ENCODE peak calls at places on chromosomes 7 and 10, in five cellular contexts. One of them, this sample, is unnamed.

GRCh38 chr7:826230-826905 is 5.9 kb upstream of the SUN1 start:
- DNase-seq in NCI-H2081: peak; percentile 33
- DNase-seq in NCI-H1436: no peak
- DNase-seq in right atrium auricular region: no peak
- DNase-seq in activated gamma-delta T cell: no peak
- DNase-seq in this sample: no peak

GRCh38 chr7:127731431-127732080 is 79.6 kb downstream of the SND1 start:
- DNase-seq in NCI-H2081: no peak
- DNase-seq in NCI-H1436: no peak
- DNase-seq in right atrium auricular region: no peak
- DNase-seq in activated gamma-delta T cell: no peak
- DNase-seq in this sample: no peak

GRCh38 chr10:78805176-78805575 is 263.6 kb upstream of the ZMIZ1 start:
- DNase-seq in NCI-H2081: no peak
- DNase-seq in NCI-H1436: no peak
- DNase-seq in right atrium auricular region: peak; percentile 86
- DNase-seq in activated gamma-delta T cell: no peak
- DNase-seq in this sample: peak; percentile 28

GRCh38 chr10:73858750-73859439 is 15.5 kb downstream of the CAMK2G start:
- DNase-seq in NCI-H2081: no peak
- DNase-seq in NCI-H1436: no peak
- DNase-seq in right atrium auricular region: no peak
- DNase-seq in activated gamma-delta T cell: no peak
- DNase-seq in this sample: no peak

GRCh38 chr7:38222481-38223096 is 44.5 kb downstream of the STARD3NL start:
- DNase-seq in NCI-H2081: peak; percentile 57
- DNase-seq in NCI-H1436: peak; percentile 18
- DNase-seq in right atrium auricular region: no peak
- DNase-seq in activated gamma-delta T cell: no peak
- DNase-seq in this sample: peak; percentile 47

GRCh38 chr7:35727571-35727970 is 32.6 kb upstream of the HERPUD2 start:
- DNase-seq in NCI-H2081: no peak
- DNase-seq in NCI-H1436: no peak
- DNase-seq in right atrium auricular region: no peak
- DNase-seq in activated gamma-delta T cell: no peak
- DNase-seq in this sample: no peak

GRCh38 chr10:95537543-95537930 is 23.6 kb downstream of the SORBS1 start:
- DNase-seq in NCI-H2081: no peak
- DNase-seq in NCI-H1436: no peak
- DNase-seq in right atrium auricular region: no peak
- DNase-seq in activated gamma-delta T cell: no peak
- DNase-seq in this sample: no peak

GRCh38 chr7:158955932-158956804 is 99.8 kb downstream of the DYNC2I1 start:
- DNase-seq in NCI-H2081: no peak
- DNase-seq in NCI-H1436: no peak
- DNase-seq in right atrium auricular region: no peak
- DNase-seq in activated gamma-delta T cell: no peak
- DNase-seq in this sample: no peak

GRCh38 chr10:116669832-116670644 is 49.3 kb downstream of the PNLIPRP2 start:
- DNase-seq in NCI-H2081: no peak
- DNase-seq in NCI-H1436: no peak
- DNase-seq in right atrium auricular region: peak; percentile 53
- DNase-seq in activated gamma-delta T cell: no peak
- DNase-seq in this sample: peak; percentile 79

GRCh38 chr10:36301139-36301538 is 659.0 kb upstream of the FZD8 start:
- DNase-seq in NCI-H2081: no peak
- DNase-seq in NCI-H1436: no peak
- DNase-seq in right atrium auricular region: no peak
- DNase-seq in activated gamma-delta T cell: no peak
- DNase-seq in this sample: no peak

GRCh38 chr10:100341953-100342626 is 4.9 kb upstream of the SCD start:
- DNase-seq in NCI-H2081: peak; percentile 24
- DNase-seq in NCI-H1436: peak; percentile 53
- DNase-seq in right atrium auricular region: no peak
- DNase-seq in activated gamma-delta T cell: no peak
- DNase-seq in this sample: peak; percentile 87

GRCh38 chr10:81875680-81876252 is 772 bp downstream of the NRG3 start:
- DNase-seq in NCI-H2081: no peak
- DNase-seq in NCI-H1436: no peak
- DNase-seq in right atrium auricular region: no peak
- DNase-seq in activated gamma-delta T cell: no peak
- DNase-seq in this sample: no peak

GRCh38 chr10:819816-820215 is 111.7 kb downstream of the LARP4B start:
- DNase-seq in NCI-H2081: no peak
- DNase-seq in NCI-H1436: no peak
- DNase-seq in right atrium auricular region: no peak
- DNase-seq in activated gamma-delta T cell: no peak
- DNase-seq in this sample: no peak

GRCh38 chr7:81478664-81479063 is 291.2 kb downstream of the HGF start:
- DNase-seq in NCI-H2081: no peak
- DNase-seq in NCI-H1436: no peak
- DNase-seq in right atrium auricular region: no peak
- DNase-seq in activated gamma-delta T cell: no peak
- DNase-seq in this sample: no peak

GRCh38 chr7:128811631-128812430 is 18.4 kb upstream of the FLNC start:
- DNase-seq in NCI-H2081: peak; percentile 59
- DNase-seq in NCI-H1436: no peak
- DNase-seq in right atrium auricular region: no peak
- DNase-seq in activated gamma-delta T cell: no peak
- DNase-seq in this sample: no peak

GRCh38 chr7:83150310-83150709 is 12.4 kb downstream of the PCLO start:
- DNase-seq in NCI-H2081: no peak
- DNase-seq in NCI-H1436: no peak
- DNase-seq in right atrium auricular region: no peak
- DNase-seq in activated gamma-delta T cell: no peak
- DNase-seq in this sample: no peak

GRCh38 chr7:31110331-31111108 is 58.4 kb downstream of the ADCYAP1R1 start:
- DNase-seq in NCI-H2081: no peak
- DNase-seq in NCI-H1436: no peak
- DNase-seq in right atrium auricular region: peak; percentile 52
- DNase-seq in activated gamma-delta T cell: no peak
- DNase-seq in this sample: no peak

GRCh38 chr10:70053212-70053895 is 708 bp downstream of the MACROH2A2 start:
- DNase-seq in NCI-H2081: no peak
- DNase-seq in NCI-H1436: peak; percentile 22
- DNase-seq in right atrium auricular region: no peak
- DNase-seq in activated gamma-delta T cell: no peak
- DNase-seq in this sample: peak; percentile 31

GRCh38 chr7:82330706-82331220 is 112.8 kb downstream of the CACNA2D1 start:
- DNase-seq in NCI-H2081: no peak
- DNase-seq in NCI-H1436: no peak
- DNase-seq in right atrium auricular region: no peak
- DNase-seq in activated gamma-delta T cell: no peak
- DNase-seq in this sample: no peak

GRCh38 chr7:33392143-33392542 is 262.8 kb downstream of the BBS9 start:
- DNase-seq in NCI-H2081: peak; percentile 79
- DNase-seq in NCI-H1436: peak; percentile 70
- DNase-seq in right atrium auricular region: no peak
- DNase-seq in activated gamma-delta T cell: no peak
- DNase-seq in this sample: no peak

GRCh38 chr7:5422324-5423271 is 1.0 kb downstream of the TNRC18 start:
- DNase-seq in NCI-H2081: no peak
- DNase-seq in NCI-H1436: no peak
- DNase-seq in right atrium auricular region: no peak
- DNase-seq in activated gamma-delta T cell: no peak
- DNase-seq in this sample: no peak

GRCh38 chr10:44975487-44976331 is 2.9 kb downstream of the DEPP1 start:
- DNase-seq in NCI-H2081: no peak
- DNase-seq in NCI-H1436: peak; percentile 59
- DNase-seq in right atrium auricular region: no peak
- DNase-seq in activated gamma-delta T cell: no peak
- DNase-seq in this sample: no peak

GRCh38 chr10:97129666-97130065 is 56.1 kb downstream of the SLIT1 start:
- DNase-seq in NCI-H2081: no peak
- DNase-seq in NCI-H1436: no peak
- DNase-seq in right atrium auricular region: no peak
- DNase-seq in activated gamma-delta T cell: no peak
- DNase-seq in this sample: no peak

GRCh38 chr10:47403401-47404318 is 19.6 kb upstream of the ZNF488 start:
- DNase-seq in NCI-H2081: no peak
- DNase-seq in NCI-H1436: no peak
- DNase-seq in right atrium auricular region: peak; percentile 50
- DNase-seq in activated gamma-delta T cell: no peak
- DNase-seq in this sample: no peak

GRCh38 chr7:98251251-98251843 is 685 bp downstream of the TECPR1 start:
- DNase-seq in NCI-H2081: peak; percentile 84
- DNase-seq in NCI-H1436: peak; percentile 18
- DNase-seq in right atrium auricular region: no peak
- DNase-seq in activated gamma-delta T cell: no peak
- DNase-seq in this sample: peak; percentile 42

GRCh38 chr10:75926763-75927162 is 495.3 kb downstream of the LRMDA start:
- DNase-seq in NCI-H2081: no peak
- DNase-seq in NCI-H1436: no peak
- DNase-seq in right atrium auricular region: peak; percentile 63
- DNase-seq in activated gamma-delta T cell: no peak
- DNase-seq in this sample: no peak